ENCODE peak calls at places on chromosome 22, in four cellular contexts. F, J, Y and A are unnamed samples.
A peak's percentile ranks its signal among the peaks of the same experiment; 100 is the strongest.

GRCh38 chr22:42313804-42314581 is 43.5 kb upstream of the TCF20 start:
- DNase-seq in F (peak; percentile 32), J (peak; percentile 42), Y (peak; percentile 51), A (no peak)

GRCh38 chr22:45335021-45335818 is 25.5 kb downstream of the FAM118A start:
- DNase-seq in F (no peak), J (no peak), Y (no peak), A (no peak)

GRCh38 chr22:18120941-18121340 is 10.3 kb downstream of the TUBA8 start:
- DNase-seq in F (no peak), J (no peak), Y (no peak), A (no peak)

GRCh38 chr22:23904855-23905254 is 10.7 kb downstream of the MIF start:
- DNase-seq in F (no peak), J (no peak), Y (no peak), A (no peak)

GRCh38 chr22:36360871-36361383 is 26.8 kb downstream of the MYH9 start:
- DNase-seq in F (no peak), J (no peak), Y (no peak), A (no peak)

GRCh38 chr22:33781396-33781795 is 138.9 kb downstream of the LARGE1 start:
- DNase-seq in F (no peak), J (no peak), Y (no peak), A (no peak)

GRCh38 chr22:49933236-49933921 is 14.9 kb downstream of the CRELD2 start:
- DNase-seq in F (no peak), J (no peak), Y (no peak), A (no peak)

GRCh38 chr22:29203883-29204282 is 1.8 kb upstream of the EMID1 start:
- DNase-seq in F (no peak), J (no peak), Y (no peak), A (no peak)

GRCh38 chr22:37599161-37599560 is 9.5 kb upstream of the GGA1 start:
- DNase-seq in F (no peak), J (no peak), Y (no peak), A (no peak)

GRCh38 chr22:36256474-36256873 is 3.5 kb downstream of the APOL1 start:
- DNase-seq in F (no peak), J (no peak), Y (no peak), A (no peak)

GRCh38 chr22:44357962-44358553 is 45.3 kb upstream of the SHISAL1 start:
- DNase-seq in F (no peak), J (no peak), Y (no peak), A (no peak)

GRCh38 chr22:47370448-47371262 is 608.2 kb downstream of the TBC1D22A start:
- DNase-seq in F (no peak), J (no peak), Y (no peak), A (no peak)